ENCODE peak calls at places on chromosomes 16 and 17, in seven cellular contexts. Y, T, S, B, J, F and Q are unnamed samples.

GRCh38 chr16:56370836-56371235 is 54.5 kb downstream of the AMFR start:
- DNase-seq in Y (no peak), T (no peak), S (no peak), B (no peak), J (no peak), F (no peak), Q (no peak)

GRCh38 chr16:3819741-3820724 is 60.5 kb downstream of the CREBBP start:
- DNase-seq in Y (no peak), T (no peak), S (peak), B (peak), J (no peak), F (no peak), Q (no peak)

GRCh38 chr17:75515523-75516254 is at the start of gene CASKIN2:
- DNase-seq in Y (peak), T (peak), S (peak), B (peak), J (peak), F (peak), Q (peak)

GRCh38 chr16:28597692-28598261 is 927 bp upstream of the SULT1A2 start:
- DNase-seq in Y (peak), T (no peak), S (no peak), B (no peak), J (no peak), F (no peak), Q (no peak)

GRCh38 chr16:10225653-10226052 is 43.4 kb upstream of the GRIN2A start:
- DNase-seq in Y (no peak), T (no peak), S (no peak), B (no peak), J (no peak), F (no peak), Q (no peak)

GRCh38 chr16:29813644-29814562 is 1.9 kb downstream of the PRRT2 start:
- DNase-seq in Y (no peak), T (no peak), S (no peak), B (no peak), J (no peak), F (no peak), Q (no peak)

GRCh38 chr16:60755907-60756306 is 1280.3 kb downstream of the CDH8 start:
- DNase-seq in Y (no peak), T (no peak), S (no peak), B (no peak), J (no peak), F (no peak), Q (no peak)

GRCh38 chr17:953767-954166 is 25.8 kb downstream of the NXN start:
- DNase-seq in Y (no peak), T (no peak), S (no peak), B (no peak), J (no peak), F (no peak), Q (no peak)

GRCh38 chr16:50271148-50272041 is 5.0 kb downstream of the ADCY7 start:
- DNase-seq in Y (no peak), T (peak), S (no peak), B (no peak), J (no peak), F (no peak), Q (no peak)

GRCh38 chr17:35889818-35890773 is 9.9 kb upstream of the CCL5 start:
- DNase-seq in Y (no peak), T (no peak), S (peak), B (no peak), J (no peak), F (no peak), Q (no peak)

GRCh38 chr17:29622337-29623282 is at the start of gene CORO6:
- DNase-seq in Y (peak), T (peak), S (peak), B (no peak), J (no peak), F (peak), Q (no peak)

GRCh38 chr17:73271078-73271477 is 9.4 kb upstream of the CPSF4L start:
- DNase-seq in Y (no peak), T (no peak), S (no peak), B (no peak), J (no peak), F (no peak), Q (no peak)

GRCh38 chr17:8326591-8327583 is 12.8 kb upstream of the ODF4 start:
- DNase-seq in Y (peak), T (peak), S (peak), B (no peak), J (peak), F (peak), Q (no peak)

GRCh38 chr16:741986-742629 is 1.3 kb upstream of the CIAO3 start:
- DNase-seq in Y (no peak), T (no peak), S (no peak), B (no peak), J (no peak), F (no peak), Q (no peak)

GRCh38 chr16:18024566-18024965 is 312.0 kb downstream of the NPIPA8 start:
- DNase-seq in Y (no peak), T (no peak), S (no peak), B (no peak), J (no peak), F (no peak), Q (no peak)

GRCh38 chr17:16820979-16821543 is 131.0 kb downstream of the CCDC144A start:
- DNase-seq in Y (no peak), T (no peak), S (no peak), B (no peak), J (no peak), F (no peak), Q (no peak)

GRCh38 chr16:65122974-65123845 is 1.3 kb upstream of the CDH11 start:
- DNase-seq in Y (no peak), T (peak), S (peak), B (no peak), J (no peak), F (peak), Q (no peak)

GRCh38 chr17:17886747-17887146 is 50.0 kb upstream of the SREBF1 start:
- DNase-seq in Y (no peak), T (no peak), S (no peak), B (no peak), J (no peak), F (no peak), Q (no peak)

GRCh38 chr16:27323781-27324561 is 10.2 kb downstream of the IL4R start:
- DNase-seq in Y (no peak), T (peak), S (no peak), B (no peak), J (no peak), F (no peak), Q (no peak)

GRCh38 chr16:79509221-79509631 is 91.3 kb downstream of the MAF start:
- DNase-seq in Y (peak), T (peak), S (no peak), B (no peak), J (no peak), F (peak), Q (peak)

GRCh38 chr16:24568392-24568791 is 29.0 kb downstream of the RBBP6 start:
- DNase-seq in Y (no peak), T (no peak), S (peak), B (no peak), J (no peak), F (no peak), Q (no peak)

GRCh38 chr17:61618950-61619349 is 27.9 kb upstream of the NACA2 start:
- DNase-seq in Y (no peak), T (no peak), S (no peak), B (no peak), J (no peak), F (no peak), Q (no peak)

GRCh38 chr17:28612936-28613872 is 781 bp downstream of the RSKR start:
- DNase-seq in Y (peak), T (no peak), S (peak), B (no peak), J (no peak), F (no peak), Q (no peak)

GRCh38 chr16:1612320-1613111 is at the start of gene CRAMP1:
- DNase-seq in Y (no peak), T (no peak), S (no peak), B (no peak), J (no peak), F (no peak), Q (no peak)

GRCh38 chr16:4982056-4982867 is 24.1 kb downstream of the SEC14L5 start:
- DNase-seq in Y (no peak), T (no peak), S (peak), B (no peak), J (no peak), F (peak), Q (no peak)